ENCODE peak calls at places on chromosomes 5 and 9, in seven cellular contexts. M is MCF 10A; L is GM13977; Y is CD4-positive, alpha-beta T cell; B is cardiac muscle cell; D is body of pancreas; U is fibroblast of pulmonary artery. O is an unnamed sample.

GRCh38 chr9:11319477-11320060 is 706.8 kb upstream of the PTPRD start:
- DNase-seq in M (peak), B (peak), L (no peak), D (no peak), U (peak), Y (no peak), O (no peak)

GRCh38 chr5:83856898-83857297 is 136.2 kb upstream of the HAPLN1 start:
- DNase-seq in B (peak), M (no peak), D (no peak), L (no peak), Y (no peak), U (no peak), O (no peak)

GRCh38 chr5:138700581-138701362 is 52.5 kb upstream of the CTNNA1 start:
- DNase-seq in B (no peak), U (no peak), Y (no peak), M (no peak), D (no peak), L (no peak), O (no peak)

GRCh38 chr9:70477146-70477745 is 62.8 kb upstream of the KLF9 start:
- DNase-seq in L (no peak), B (no peak), U (no peak), D (no peak), M (peak), Y (no peak), O (no peak)

GRCh38 chr5:52531105-52531504 is 256.6 kb upstream of the ITGA1 start:
- DNase-seq in B (no peak), L (no peak), U (no peak), M (no peak), D (no peak), Y (no peak), O (no peak)

GRCh38 chr5:133467712-133468463 is 144.5 kb downstream of the FSTL4 start:
- DNase-seq in U (no peak), D (no peak), B (no peak), L (no peak), Y (no peak), M (no peak), O (no peak)

GRCh38 chr9:88184986-88185385 is 46.7 kb upstream of the SPATA31C2 start:
- DNase-seq in D (no peak), M (no peak), L (no peak), U (no peak), Y (no peak), B (no peak), O (no peak)

GRCh38 chr5:10457682-10458574 is 16.2 kb downstream of the ROPN1L start:
- DNase-seq in Y (no peak), U (peak), B (peak), L (no peak), M (no peak), D (no peak), O (no peak)

GRCh38 chr9:93911871-93912554 is 43.1 kb downstream of the BARX1 start:
- DNase-seq in D (no peak), Y (no peak), L (no peak), M (no peak), U (no peak), B (no peak), O (no peak)

GRCh38 chr5:180331647-180331950 is 21.5 kb downstream of the GFPT2 start:
- DNase-seq in U (no peak), M (no peak), L (no peak), Y (no peak), B (no peak), D (no peak), O (no peak)

GRCh38 chr9:3032898-3033297 is 189.0 kb upstream of the PUM3 start:
- DNase-seq in U (no peak), D (no peak), M (no peak), Y (no peak), B (no peak), L (no peak), O (no peak)

GRCh38 chr5:132056610-132057497 is 3.6 kb upstream of the IL3 start:
- DNase-seq in Y (no peak), U (no peak), M (no peak), B (no peak), D (no peak), L (no peak), O (no peak)

GRCh38 chr5:86557920-86558319 is 59.8 kb upstream of the COX7C start:
- DNase-seq in Y (no peak), B (no peak), U (no peak), L (no peak), M (no peak), D (no peak), O (no peak)

GRCh38 chr9:81602887-81603680 is 86.3 kb downstream of the TLE1 start:
- DNase-seq in U (no peak), D (no peak), B (no peak), L (no peak), Y (no peak), M (no peak), O (no peak)

GRCh38 chr5:41270423-41271251 is 57.3 kb upstream of the C6 start:
- DNase-seq in M (peak), D (peak), U (peak), L (peak), Y (no peak), B (peak), O (peak)

GRCh38 chr9:101587644-101588043 is 7.1 kb downstream of the PPP3R2 start:
- DNase-seq in Y (no peak), L (no peak), M (peak), U (no peak), D (no peak), B (no peak), O (no peak)

DNA sequence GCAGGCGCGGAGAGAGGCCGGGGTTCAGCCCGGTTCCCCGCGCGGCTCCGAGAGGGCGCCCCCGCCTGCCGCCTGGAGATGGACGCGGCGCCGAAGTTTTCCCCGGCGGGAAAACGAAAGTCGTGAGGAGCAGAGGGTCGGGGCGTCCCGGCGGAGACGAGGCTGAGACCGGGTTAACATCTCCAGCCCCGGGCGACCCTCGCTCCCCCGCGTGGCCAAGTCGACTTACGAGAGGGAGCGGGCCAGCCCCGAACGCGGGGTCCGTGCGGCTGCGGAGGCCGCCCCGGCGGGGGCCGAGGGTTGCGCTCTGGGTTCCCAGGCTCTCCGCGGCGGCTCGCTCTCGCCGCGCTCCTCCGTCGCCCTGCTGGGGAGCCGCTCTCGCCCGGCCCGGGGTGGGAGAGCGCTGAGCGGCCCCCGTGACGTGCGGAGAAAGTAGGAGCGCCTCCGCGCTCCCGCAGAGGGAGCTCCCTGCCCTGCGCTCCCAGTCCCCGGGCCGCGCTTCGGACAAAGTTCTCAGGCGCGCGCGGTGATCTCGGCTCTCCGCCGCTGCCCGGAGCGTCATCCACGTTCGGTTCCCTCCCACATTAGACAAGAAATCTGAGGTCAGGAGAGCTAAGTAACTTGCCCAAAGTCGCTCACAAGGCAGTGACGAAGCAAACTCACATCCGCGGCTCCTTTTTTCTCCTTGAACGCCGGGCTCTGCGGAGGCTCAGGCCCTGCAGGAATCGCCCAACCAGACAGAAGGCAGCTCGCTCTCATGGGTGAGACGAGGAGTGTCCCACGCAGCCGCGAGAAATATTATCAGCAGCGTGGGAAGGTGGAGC is 1.1 kb upstream of the GCNT4 start:
- DNase-seq in L (peak), Y (peak), U (peak), D (peak), B (peak), M (peak), O (peak)
- TF ChIP-seq CTCF in L (peak), Y (no peak), U (no peak), D (peak), B (peak), M (peak), O (peak)

GRCh38 chr5:74627511-74628120 is 12.9 kb downstream of the ENC1 start:
- DNase-seq in B (no peak), M (no peak), Y (no peak), D (no peak), L (no peak), U (no peak), O (no peak)
- TF ChIP-seq CTCF in B (no peak), M (no peak), Y (no peak), D (no peak), L (no peak), U (no peak), O (no peak)

GRCh38 chr5:112833971-112834370 is 27.1 kb upstream of the SRP19 start:
- DNase-seq in Y (no peak), M (no peak), U (no peak), L (no peak), B (no peak), D (no peak), O (no peak)

DNA sequence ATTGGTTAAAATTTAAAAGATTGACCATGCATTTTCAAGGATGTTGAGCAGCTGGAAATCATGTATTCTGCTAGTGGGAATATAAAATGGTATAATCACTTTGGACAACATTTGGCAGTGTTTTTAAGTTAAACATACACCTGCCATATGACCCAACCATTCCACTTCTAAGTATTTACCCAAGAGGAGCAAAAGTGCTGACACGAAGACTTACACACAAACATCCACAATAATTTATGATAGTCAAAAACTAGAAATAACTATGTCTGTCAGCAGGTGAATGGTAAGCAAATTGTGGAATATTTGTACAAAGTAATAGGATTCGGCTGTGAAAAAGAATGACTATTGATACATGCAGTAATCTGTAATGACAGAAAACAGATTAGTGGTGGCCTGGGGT is 30.7 kb upstream of the SRP19 start:
- DNase-seq in Y (no peak), D (no peak), B (no peak), L (no peak), M (no peak), U (no peak), O (no peak)
- TF ChIP-seq CTCF in Y (no peak), D (no peak), B (no peak), L (no peak), M (no peak), U (no peak), O (no peak)

GRCh38 chr9:4923580-4924544 is 61.2 kb upstream of the JAK2 start:
- DNase-seq in D (no peak), M (peak), L (peak), Y (no peak), U (peak), B (peak), O (no peak)
- TF ChIP-seq CTCF in D (peak), M (peak), L (peak), Y (peak), U (peak), B (peak), O (no peak)

GRCh38 chr9:91038483-91039124 is 237.0 kb downstream of the SYK start:
- DNase-seq in U (no peak), D (no peak), L (no peak), Y (no peak), M (no peak), B (no peak), O (no peak)

GRCh38 chr9:91036356-91036755 is 234.7 kb downstream of the SYK start:
- DNase-seq in D (no peak), Y (no peak), B (no peak), M (no peak), L (no peak), U (no peak), O (no peak)

GRCh38 chr9:91037511-91038482 is 236.2 kb downstream of the SYK start:
- DNase-seq in L (no peak), M (peak), B (peak), Y (no peak), D (peak), U (peak), O (no peak)

GRCh38 chr9:91035825-91036208 is 234.2 kb downstream of the SYK start:
- DNase-seq in M (no peak), B (no peak), Y (no peak), L (no peak), U (no peak), D (no peak), O (no peak)

GRCh38 chr9:91036826-91037510 is 235.3 kb downstream of the SYK start:
- DNase-seq in L (peak), Y (peak), B (peak), D (peak), M (peak), U (peak), O (peak)
- TF ChIP-seq CTCF in L (peak), Y (peak), B (peak), D (peak), M (peak), U (peak), O (peak)

DNA sequence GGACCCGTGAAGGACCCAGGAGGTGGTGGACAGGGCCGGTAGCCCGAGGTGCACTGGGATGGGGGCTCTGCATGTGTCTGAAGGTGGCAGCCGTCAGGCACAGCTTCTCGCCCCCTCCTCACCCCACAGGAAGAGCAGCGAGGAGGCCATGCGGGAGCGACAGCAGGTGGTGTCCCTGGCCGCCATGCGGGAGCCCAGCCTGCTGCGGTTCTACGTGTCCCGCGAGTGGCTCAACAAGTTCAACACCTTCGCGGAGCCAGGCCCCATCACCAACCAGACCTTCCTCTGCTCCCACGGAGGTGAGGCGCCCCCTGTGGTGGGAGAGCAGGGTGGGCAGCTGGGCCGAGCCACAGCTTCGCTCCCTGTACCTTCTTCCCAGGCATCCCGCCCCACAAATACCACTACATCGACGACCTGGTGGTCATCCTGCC is 39.9 kb downstream of the USP20 start:
- DNase-seq in B (no peak), U (no peak), M (no peak), L (no peak), Y (no peak), D (no peak), O (no peak)
- TF ChIP-seq CTCF in B (peak), U (peak), M (peak), L (peak), Y (no peak), D (no peak), O (peak)

DNA sequence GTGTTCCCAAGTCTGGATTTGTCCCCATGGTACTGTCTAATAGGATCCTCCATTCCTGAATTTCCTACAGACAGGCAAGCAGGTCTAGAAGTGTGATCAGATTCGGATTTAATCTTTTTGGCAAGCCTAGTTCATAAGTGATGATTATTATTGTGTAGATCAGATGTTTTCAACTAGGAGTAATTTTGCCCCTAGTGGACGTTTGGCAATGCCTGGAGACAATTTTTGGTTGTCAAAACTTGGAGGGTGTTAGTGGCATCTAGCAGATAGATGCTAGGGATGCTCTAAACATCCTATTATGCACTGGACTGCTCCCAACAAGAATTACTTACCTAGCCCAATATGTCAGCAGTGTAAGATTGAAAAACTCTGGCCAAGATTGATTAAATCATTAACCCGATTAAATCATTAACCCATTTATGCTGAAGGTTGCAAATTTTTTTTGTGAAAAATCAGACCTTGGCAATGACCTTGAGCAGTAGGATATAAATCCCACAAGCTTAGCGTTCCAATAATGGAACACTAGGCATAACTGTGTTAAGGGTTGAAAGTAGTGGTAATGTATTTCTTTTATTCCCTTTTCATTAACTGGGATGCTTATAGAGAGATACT is 28.2 kb downstream of the TCERG1 start:
- DNase-seq in M (no peak), U (peak), D (no peak), L (no peak), Y (no peak), B (peak), O (no peak)
- TF ChIP-seq CTCF in M (peak), U (peak), D (no peak), L (no peak), Y (no peak), B (peak), O (peak)

GRCh38 chr5:90802695-90803317 is 244.2 kb downstream of the ADGRV1 start:
- DNase-seq in M (peak), U (peak), L (peak), Y (no peak), B (peak), D (peak), O (peak)
- TF ChIP-seq CTCF in M (peak), U (peak), L (peak), Y (peak), B (peak), D (peak), O (peak)

GRCh38 chr5:143014017-143014651 is 244.0 kb downstream of the ARHGAP26 start:
- DNase-seq in D (peak), U (no peak), B (peak), L (no peak), Y (no peak), M (peak), O (peak)
- TF ChIP-seq CTCF in D (no peak), U (peak), B (peak), L (peak), Y (peak), M (peak), O (peak)

DNA sequence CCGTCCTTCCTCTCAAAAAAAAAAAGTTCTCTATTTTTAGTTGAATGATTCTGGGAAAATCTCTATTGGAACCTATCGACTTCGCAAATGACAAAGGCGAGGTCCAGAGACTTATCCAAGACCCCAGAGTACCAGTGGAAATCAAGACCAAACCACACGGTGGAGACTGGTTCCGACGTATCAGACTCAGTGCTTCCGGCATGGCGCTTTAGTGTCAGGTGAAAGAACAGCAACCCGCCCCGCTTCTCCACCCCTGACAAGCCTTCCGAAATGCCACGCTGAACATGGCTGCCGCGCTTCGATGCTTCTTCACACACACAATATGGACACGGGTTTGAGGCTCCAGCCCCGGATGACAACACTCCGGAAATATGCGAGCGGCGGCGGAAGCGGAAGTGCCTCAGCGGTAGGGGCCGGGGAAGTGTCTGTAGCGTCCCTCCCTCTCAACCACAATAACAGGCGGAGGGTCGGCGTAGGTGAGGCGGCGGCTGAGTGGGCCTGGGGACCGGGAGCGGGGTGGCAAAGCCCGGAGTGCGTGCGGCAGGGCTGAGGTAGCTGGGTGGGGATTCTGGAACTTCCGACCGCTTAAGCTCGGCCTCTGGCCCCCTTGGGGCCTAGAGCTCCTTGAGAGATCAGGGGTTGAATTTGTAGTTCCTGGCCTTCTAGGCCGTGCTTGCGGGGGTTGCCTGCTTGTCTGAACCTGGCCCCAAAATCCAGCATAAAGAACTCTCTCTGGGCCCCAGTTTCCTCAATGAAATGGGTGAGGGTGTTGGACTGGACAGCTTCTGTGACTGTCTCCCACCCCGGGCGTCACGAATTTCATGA is at the start of gene FBXO38:
- DNase-seq in D (peak), M (peak), U (peak), Y (peak), L (peak), B (peak), O (peak)
- TF ChIP-seq CTCF in D (peak), M (no peak), U (no peak), Y (no peak), L (peak), B (no peak), O (peak)